ENCODE peak calls at places on chromosomes 4 and X, in six cellular contexts. C is H9, K is A549, T is tibial nerve, G is fibroblast of lung, Y is lung. N is an unnamed sample.

GRCh38 chr4:186204103-186204559 is 12.8 kb downstream of the CYP4V2 start:
- DNase-seq in Y (peak; percentile 34), K (no peak), G (peak; percentile 32), C (no peak), T (no peak), N (no peak)

GRCh38 chr4:129218355-129218754 is 122.4 kb downstream of the C4orf33 start:
- DNase-seq in K (peak; percentile 35), G (peak; percentile 5), T (no peak), C (no peak), Y (no peak), N (no peak)

GRCh38 chrX:52284865-52285264 is 84.0 kb upstream of the XAGE2 start:
- DNase-seq in Y (no peak), G (no peak), C (no peak), T (no peak), K (no peak), N (no peak)

GRCh38 chr4:15413623-15414019 is 14.2 kb upstream of the C1QTNF7 start:
- DNase-seq in T (no peak), Y (no peak), K (no peak), C (no peak), G (no peak), N (no peak)

GRCh38 chrX:49673394-49673793 is 22.4 kb downstream of the PAGE1 start:
- DNase-seq in C (no peak), K (no peak), T (no peak), G (no peak), Y (no peak), N (no peak)

GRCh38 chrX:105865709-105866108 is 43.4 kb downstream of the NRK start:
- DNase-seq in Y (no peak), C (no peak), G (no peak), T (no peak), K (no peak), N (no peak)

GRCh38 chr4:5982156-5982973 is 35.9 kb downstream of the C4orf50 start:
- DNase-seq in Y (no peak), T (no peak), C (peak; percentile 21), G (no peak), K (no peak), N (peak; percentile 20)

GRCh38 chrX:110317079-110317819 is 636 bp downstream of the AMMECR1 start:
- DNase-seq in G (no peak), T (no peak), K (peak; percentile 2), C (no peak), Y (peak; percentile 31), N (peak; percentile 16)

GRCh38 chrX:25531096-25531495 is 515.3 kb upstream of the ARX start:
- DNase-seq in G (no peak), K (no peak), Y (no peak), T (no peak), C (no peak), N (no peak)

GRCh38 chr4:24965627-24966026 is 52.8 kb upstream of the CCDC149 start:
- DNase-seq in K (peak; percentile 36), G (no peak), C (peak; percentile 24), T (no peak), Y (no peak), N (no peak)

GRCh38 chrX:10189317-10190268 is 32.8 kb downstream of the CLCN4 start:
- DNase-seq in C (peak; percentile 77), G (peak; percentile 43), Y (peak; percentile 76), K (peak; percentile 77), T (peak; percentile 51), N (no peak)

GRCh38 chr4:89299153-89299789 is 8.3 kb downstream of the GPRIN3 start:
- DNase-seq in G (no peak), Y (no peak), C (no peak), K (peak; percentile 64), T (no peak), N (no peak)

GRCh38 chr4:54058171-54058570 is 6.2 kb downstream of the CHIC2 start:
- DNase-seq in C (no peak), T (no peak), K (no peak), G (no peak), Y (no peak), N (no peak)

GRCh38 chr4:54056360-54056759 is 8.0 kb downstream of the CHIC2 start:
- DNase-seq in T (no peak), K (no peak), C (no peak), Y (no peak), G (no peak), N (no peak)

GRCh38 chr4:54050214-54050904 is 14.0 kb downstream of the CHIC2 start:
- DNase-seq in Y (no peak), C (no peak), K (no peak), G (peak; percentile 75), T (no peak), N (no peak)

GRCh38 chr4:54054501-54054900 is 9.9 kb downstream of the CHIC2 start:
- DNase-seq in K (no peak), T (no peak), C (no peak), Y (no peak), G (no peak), N (no peak)

GRCh38 chr4:54055494-54055893 is 8.9 kb downstream of the CHIC2 start:
- DNase-seq in C (no peak), Y (no peak), K (no peak), T (no peak), G (no peak), N (no peak)
- H3K4me1 ChIP-seq in C (no peaks in the 10 kb centered on the region), Y (peaks cover 3% of the 10 kb centered on the region), K (peaks cover 8% of the 10 kb centered on the region), T (no peaks in the 10 kb centered on the region), G (peaks cover 5% of the 10 kb centered on the region), N (peaks cover 18% of the 10 kb centered on the region)

DNA sequence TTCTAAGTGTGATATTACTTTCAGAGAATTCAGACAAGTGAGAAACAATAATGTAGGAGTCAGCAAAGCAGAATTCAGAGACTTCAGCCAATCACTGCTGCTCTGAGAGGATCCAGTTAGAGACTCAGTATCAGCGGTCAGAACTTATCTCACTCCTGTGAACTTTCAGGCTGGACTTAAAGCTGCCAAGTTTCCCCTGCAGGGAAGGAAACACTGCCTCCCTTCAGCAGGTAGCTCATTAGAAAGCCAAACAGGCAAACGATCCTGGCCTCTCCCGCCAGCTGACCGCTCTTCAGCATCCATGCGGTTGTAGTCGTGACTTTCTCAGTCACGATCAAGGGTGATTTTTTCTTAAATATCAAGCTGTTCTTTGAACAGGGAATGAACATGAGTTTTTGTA is 59.3 kb downstream of the NSUN7 start:
- DNase-seq in C (no peak), K (no peak), T (no peak), G (no peak), Y (no peak), N (no peak)
- TF ChIP-seq CTCF in C (peak; percentile 9), K (no peak), T (no peak), G (no peak), Y (no peak), N (no peak)

DNA sequence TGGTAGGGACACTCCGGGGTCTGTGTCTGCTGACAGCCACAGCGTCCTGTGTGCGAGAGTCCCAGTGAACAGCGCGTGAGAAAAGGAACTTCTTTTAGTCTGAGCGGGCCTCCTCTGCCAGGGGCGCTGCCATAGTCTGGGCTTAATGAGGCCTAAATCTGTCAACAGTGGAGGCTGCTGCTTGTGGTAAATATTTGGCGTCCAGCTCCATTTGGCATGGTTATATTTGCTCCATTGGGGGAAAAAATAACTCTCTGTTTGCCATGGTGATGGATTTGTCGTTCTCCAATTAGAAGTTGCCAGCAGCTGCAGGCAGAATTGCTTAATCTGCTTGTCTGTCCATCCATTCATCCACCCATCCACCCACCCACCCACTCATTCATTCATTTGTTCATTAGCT is 71.4 kb upstream of the PSAPL1 start:
- DNase-seq in G (peak; percentile 62), Y (no peak), K (no peak), C (no peak), T (no peak), N (no peak)
- H3K4me1 ChIP-seq in G (no peaks in the 10 kb centered on the region), Y (no peaks in the 10 kb centered on the region), K (no peaks in the 10 kb centered on the region), C (no peaks in the 10 kb centered on the region), T (no peaks in the 10 kb centered on the region), N (no peaks in the 10 kb centered on the region)

GRCh38 chrX:15299945-15300851 is 15.2 kb downstream of the ASB11 start:
- DNase-seq in T (no peak), C (no peak), Y (no peak), G (peak; percentile 2), K (peak; percentile 33), N (no peak)
- TF ChIP-seq CTCF in T (peak; percentile 45), C (peak; percentile 63), Y (peak; percentile 30), G (peak; percentile 39), K (peak; percentile 64), N (peak; percentile 57)

GRCh38 chr4:53658029-53658428 is 66.7 kb upstream of the LNX1 start:
- DNase-seq in G (no peak), T (no peak), C (no peak), Y (no peak), K (no peak), N (no peak)
- H3K4me1 ChIP-seq in G (no peaks in the 10 kb centered on the region), T (no peaks in the 10 kb centered on the region), C (no peaks in the 10 kb centered on the region), Y (no peaks in the 10 kb centered on the region), K (no peaks in the 10 kb centered on the region), N (no peaks in the 10 kb centered on the region)

GRCh38 chr4:48129307-48130014 is 4.6 kb downstream of the TXK start:
- DNase-seq in G (no peak), K (peak; percentile 7), Y (no peak), C (no peak), T (no peak), N (no peak)
- TF ChIP-seq CTCF in G (no peak), K (no peak), Y (no peak), C (peak; percentile 42), T (no peak), N (no peak)

GRCh38 chr4:80071643-80072606 is 1.1 kb downstream of the ANTXR2 start:
- DNase-seq in C (peak; percentile 73), G (peak; percentile 40), K (peak; percentile 7), Y (peak; percentile 36), T (peak; percentile 26), N (peak; percentile 61)

GRCh38 chr4:80072607-80073361 is at the start of gene ANTXR2:
- DNase-seq in G (peak; percentile 98), T (peak; percentile 85), C (peak; percentile 83), Y (peak; percentile 87), K (peak; percentile 63), N (peak; percentile 86)

GRCh38 chr4:80069108-80069836 is 3.8 kb downstream of the ANTXR2 start:
- DNase-seq in C (no peak), G (peak; percentile 66), K (no peak), T (no peak), Y (no peak), N (no peak)

GRCh38 chr4:80070880-80071620 is 2.0 kb downstream of the ANTXR2 start:
- DNase-seq in T (no peak), K (no peak), Y (no peak), G (peak; percentile 41), C (no peak), N (no peak)

GRCh38 chr4:80069837-80070788 is 2.9 kb downstream of the ANTXR2 start:
- DNase-seq in G (peak; percentile 65), T (no peak), Y (no peak), C (no peak), K (no peak), N (no peak)
- H3K4me1 ChIP-seq in G (peaks cover 5% of the 10 kb centered on the region), T (no peaks in the 10 kb centered on the region), Y (no peaks in the 10 kb centered on the region), C (no peaks in the 10 kb centered on the region), K (peaks cover 12% of the 10 kb centered on the region), N (peaks cover 33% of the 10 kb centered on the region)